ENCODE peak calls at places on chromosomes 6 and 20, in eight cellular contexts. U is HepG2, H is K562, Z is ovary, N is A549, Q is H1, S is upper lobe of left lung, O is esophagus muscularis mucosa. L is an unnamed sample. For H3K9me3, the result is how much of the 10 kb centered on the place peaks cover.

GRCh38 chr6:154868143-154868594 is 126.9 kb upstream of the TIAM2 start:
- DNase-seq in U (peak), H (peak), Z (no peak), N (peak), Q (no peak), S (no peak), O (no peak), L (no peak)

GRCh38 chr6:73803562-73804221 is 107.7 kb downstream of the CD109 start:
- DNase-seq in U (peak), H (peak), Z (no peak), N (peak), Q (no peak), S (peak), O (no peak), L (peak)

GRCh38 chr6:150395388-150396009 is 26.7 kb downstream of the IYD start:
- DNase-seq in U (peak), H (peak), Z (peak), N (peak), Q (peak), S (peak), O (no peak), L (peak)

GRCh38 chr6:130314271-130314670 is 51.5 kb upstream of the TMEM200A start:
- DNase-seq in U (no peak), H (no peak), Z (no peak), N (no peak), Q (no peak), S (no peak), O (no peak), L (no peak)

GRCh38 chr6:64041373-64041772 is 405.8 kb downstream of the PHF3 start:
- DNase-seq in U (no peak), H (no peak), Z (no peak), N (no peak), Q (no peak), S (no peak), O (no peak), L (no peak)

GRCh38 chr6:166402582-166403277 is 20.0 kb upstream of the MPC1 start:
- DNase-seq in U (no peak), H (no peak), Z (no peak), N (no peak), Q (no peak), S (no peak), O (no peak), L (no peak)

GRCh38 chr20:52372169-52372568 is 180.6 kb upstream of the ZFP64 start:
- DNase-seq in U (no peak), H (no peak), Z (no peak), N (no peak), Q (no peak), S (no peak), O (no peak), L (no peak)

GRCh38 chr20:25544760-25545159 is 40.6 kb downstream of the NINL start:
- DNase-seq in U (no peak), H (no peak), Z (no peak), N (no peak), Q (no peak), S (no peak), O (no peak), L (no peak)

GRCh38 chr6:151870375-151870774 is 62.9 kb downstream of the ESR1 start:
- DNase-seq in U (no peak), H (no peak), Z (no peak), N (no peak), Q (no peak), S (no peak), O (no peak), L (no peak)

GRCh38 chr20:13822459-13822858 is 37.6 kb downstream of the NDUFAF5 start:
- DNase-seq in U (no peak), H (no peak), Z (no peak), N (no peak), Q (no peak), S (no peak), O (no peak), L (no peak)

GRCh38 chr6:7559196-7559595 is 17.7 kb downstream of the DSP start:
- DNase-seq in U (no peak), H (no peak), Z (no peak), N (no peak), Q (no peak), S (no peak), O (peak), L (no peak)

GRCh38 chr6:138869343-138869742 is 73.5 kb downstream of the ECT2L start:
- DNase-seq in U (no peak), H (no peak), Z (no peak), N (no peak), Q (no peak), S (no peak), O (no peak), L (no peak)

GRCh38 chr6:18600236-18600635 is 213.1 kb downstream of the RNF144B start:
- DNase-seq in U (no peak), H (no peak), Z (no peak), N (no peak), Q (no peak), S (no peak), O (no peak), L (no peak)

GRCh38 chr6:37259191-37259590 is 1.2 kb upstream of the TMEM217 start:
- DNase-seq in U (no peak), H (no peak), Z (no peak), N (no peak), Q (no peak), S (no peak), O (no peak), L (no peak)

GRCh38 chr6:152750694-152751093 is at the start of gene VIP:
- DNase-seq in U (peak), H (no peak), Z (no peak), N (no peak), Q (peak), S (no peak), O (no peak), L (no peak)

GRCh38 chr6:32436995-32437836 is 2.5 kb upstream of the HLA-DRA start:
- DNase-seq in U (no peak), H (no peak), Z (no peak), N (no peak), Q (no peak), S (no peak), O (no peak), L (no peak)

GRCh38 chr20:2825770-2826169 is 9.6 kb downstream of the TMEM239 start:
- DNase-seq in U (no peak), H (no peak), Z (no peak), N (no peak), Q (no peak), S (no peak), O (no peak), L (no peak)

GRCh38 chr6:159062564-159062945 is 17.8 kb upstream of the TAGAP start:
- DNase-seq in U (no peak), H (no peak), Z (no peak), N (no peak), Q (no peak), S (no peak), O (no peak), L (no peak)

GRCh38 chr6:108497883-108498282 is 62.8 kb upstream of the FOXO3 start:
- DNase-seq in U (peak), H (peak), Z (no peak), N (peak), Q (no peak), S (no peak), O (no peak), L (peak)

GRCh38 chr6:22612241-22612640 is 42.9 kb downstream of the HDGFL1 start:
- DNase-seq in U (no peak), H (no peak), Z (no peak), N (no peak), Q (no peak), S (no peak), O (no peak), L (no peak)

GRCh38 chr6:5878792-5879191 is 127.9 kb downstream of the NRN1 start:
- DNase-seq in U (no peak), H (no peak), Z (no peak), N (no peak), Q (no peak), S (no peak), O (no peak), L (no peak)

GRCh38 chr20:17663040-17663399 is 19.0 kb downstream of the RRBP1 start:
- DNase-seq in U (no peak), H (no peak), Z (peak), N (no peak), Q (no peak), S (no peak), O (no peak), L (no peak)

GRCh38 chr6:167667204-167668018 is 159.3 kb upstream of the AFDN start:
- DNase-seq in U (no peak), H (no peak), Z (no peak), N (no peak), Q (no peak), S (no peak), O (no peak), L (no peak)
- H3K9me3 ChIP-seq in U (under half), H (under half), Z (under half), N (under half), Q (under half), S (under half), O (under half), L (under half)

GRCh38 chr6:169340395-169340794 is 86.7 kb upstream of the THBS2 start:
- DNase-seq in U (no peak), H (no peak), Z (no peak), N (peak), Q (no peak), S (no peak), O (peak), L (no peak)
- TF ChIP-seq EP300 in U (no peak), H (no peak), Z (no peak), N (no peak), Q (no peak), S (no peak), O (no peak), L (no peak)

GRCh38 chr6:134932535-134933470 is 17.1 kb downstream of the ALDH8A1 start:
- DNase-seq in U (no peak), H (no peak), Z (no peak), N (no peak), Q (no peak), S (no peak), O (peak), L (no peak)
- H3K27ac ChIP-seq in U (no peak), H (no peak), Z (no peak), N (peak), Q (no peak), S (no peak), O (no peak), L (no peak)

DNA sequence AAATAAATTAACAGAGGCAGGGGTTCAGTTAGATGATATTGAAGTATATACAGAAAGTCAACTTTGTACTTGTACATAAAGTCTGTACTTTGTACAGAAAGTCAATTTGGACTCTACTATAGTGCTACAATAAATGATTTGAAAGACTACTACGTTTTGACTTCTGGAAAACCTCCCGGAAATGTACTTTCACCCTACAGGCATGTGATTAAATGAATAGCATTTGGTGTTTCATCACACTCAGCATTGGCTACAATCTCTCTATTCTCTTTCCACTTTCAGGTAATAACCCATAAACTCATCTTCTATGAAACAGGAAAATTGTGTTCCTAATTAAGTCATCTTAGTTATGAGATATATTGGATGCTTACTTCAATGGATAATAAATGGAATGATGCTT is 25.6 kb upstream of the MC3R start:
- DNase-seq in U (no peak), H (no peak), Z (no peak), N (no peak), Q (no peak), S (no peak), O (no peak), L (no peak)
- H3K9me3 ChIP-seq in U (under half), H (under half), Z (under half), N (under half), Q (half or more), S (under half), O (under half), L (under half)

DNA sequence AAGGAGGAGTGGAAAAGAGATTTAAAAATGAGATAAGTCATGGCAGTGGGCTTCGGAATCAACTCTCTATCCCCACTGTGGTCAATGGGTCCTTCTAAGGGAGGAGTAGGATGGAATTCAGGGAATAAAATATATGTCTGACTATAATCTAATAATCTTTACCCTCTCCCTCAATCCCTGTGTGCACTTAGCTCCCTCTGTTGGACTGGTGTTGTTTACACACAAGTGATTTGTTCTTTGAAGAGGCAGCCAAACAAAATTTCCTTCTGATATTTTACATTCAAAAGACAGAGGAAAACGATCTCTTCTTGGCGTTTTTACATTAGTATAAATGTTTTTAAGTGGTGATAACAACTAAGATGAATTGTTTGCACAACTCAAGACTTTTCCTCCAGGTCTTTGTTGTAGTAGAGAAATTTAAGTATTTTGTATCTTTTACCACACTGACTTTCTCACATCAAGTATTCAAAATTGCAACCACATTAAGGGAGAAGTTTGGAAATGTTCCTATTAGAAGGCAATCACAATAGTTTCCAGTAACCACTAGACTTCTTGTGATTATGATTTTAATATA is 317.7 kb downstream of the CENPW start:
- DNase-seq in U (peak), H (no peak), Z (no peak), N (peak), Q (no peak), S (no peak), O (no peak), L (peak)
- TF ChIP-seq EP300 in U (no peak), H (no peak), Z (no peak), N (no peak), Q (no peak), S (no peak), O (no peak), L (no peak)

DNA sequence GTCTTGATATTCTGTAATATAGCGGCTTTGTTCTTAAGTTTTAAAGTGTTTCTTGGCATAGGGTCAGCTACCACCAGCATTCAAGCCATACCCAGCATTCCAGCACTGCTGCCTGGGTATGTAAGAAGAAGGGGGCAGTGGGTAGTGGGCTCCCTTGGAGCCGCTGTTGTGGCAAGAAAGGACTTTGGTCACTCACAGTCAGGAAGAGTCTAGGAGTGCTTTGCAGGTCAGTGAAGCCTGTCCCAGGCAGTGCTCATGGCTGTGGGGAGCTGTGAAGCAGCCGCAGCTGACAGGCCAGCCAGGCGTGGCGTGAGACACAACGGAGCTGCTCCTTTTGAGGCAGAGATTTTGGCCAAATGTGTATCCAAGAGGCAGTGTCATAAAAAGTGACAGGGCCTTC is 512.0 kb downstream of the CDKAL1 start:
- DNase-seq in U (peak), H (no peak), Z (no peak), N (no peak), Q (no peak), S (no peak), O (no peak), L (no peak)
- H3K27ac ChIP-seq in U (no peak), H (no peak), Z (no peak), N (peak), Q (no peak), S (no peak), O (no peak), L (no peak)

GRCh38 chr20:59664389-59665055 is 60.2 kb downstream of the PHACTR3 start:
- DNase-seq in U (no peak), H (no peak), Z (no peak), N (no peak), Q (no peak), S (no peak), O (peak), L (no peak)
- H3K9me3 ChIP-seq in U (under half), H (under half), Z (under half), N (under half), Q (half or more), S (under half), O (under half), L (under half)

L was measured in transverse colon.